ENCODE peak calls at places on chromosomes 11 and 22, in ten cellular contexts. L is thoracic aorta; X is spleen; V is fibroblast of mammary gland; H is effector memory CD4-positive, alpha-beta T cell; S is dorsolateral prefrontal cortex; N is mucosa of descending colon; D is DND-41; F is fibroblast of villous mesenchyme; Y is H1. G is an unnamed sample.

GRCh38 chr11:36453678-36454077 is 56.4 kb downstream of the TRAF6 start:
- DNase-seq in Y (no peak), D (no peak), V (peak), S (no peak), N (no peak), X (no peak), H (no peak), F (no peak), L (no peak), G (no peak)

GRCh38 chr11:19493446-19493845 is 219.2 kb upstream of the NAV2 start:
- DNase-seq in D (peak), F (no peak), H (no peak), X (no peak), L (no peak), Y (no peak), N (no peak), V (no peak), S (no peak), G (no peak)

GRCh38 chr11:93054881-93055280 is 85.4 kb downstream of the MTNR1B start:
- DNase-seq in X (no peak), L (no peak), S (no peak), D (no peak), Y (no peak), F (peak), V (peak), H (no peak), N (no peak), G (no peak)

GRCh38 chr22:19111140-19111539 is 11.1 kb downstream of the DGCR2 start:
- DNase-seq in H (no peak), L (no peak), F (no peak), N (no peak), S (no peak), D (no peak), Y (no peak), V (no peak), X (no peak), G (peak)

GRCh38 chr22:48434156-48434867 is 1393.4 kb downstream of the BRD1 start:
- DNase-seq in L (no peak), H (no peak), F (no peak), Y (no peak), N (no peak), D (no peak), V (no peak), S (peak), X (peak), G (peak)

GRCh38 chr22:27866136-27867091 is 52.6 kb downstream of the PITPNB start:
- DNase-seq in V (peak), H (no peak), X (no peak), F (peak), S (no peak), N (no peak), D (no peak), Y (no peak), L (no peak), G (no peak)

GRCh38 chr11:92752122-92752521 is 217.3 kb upstream of the MTNR1B start:
- DNase-seq in Y (no peak), S (no peak), D (no peak), N (no peak), L (no peak), X (no peak), F (no peak), V (no peak), H (no peak), G (no peak)

GRCh38 chr11:434496-434895 is 7.3 kb downstream of the ANO9 start:
- DNase-seq in S (no peak), N (peak), V (no peak), D (no peak), H (no peak), L (no peak), F (no peak), Y (no peak), X (peak), G (no peak)

GRCh38 chr11:1421291-1421690 is 31.6 kb downstream of the BRSK2 start:
- DNase-seq in L (no peak), N (no peak), F (no peak), S (no peak), Y (no peak), H (no peak), X (no peak), D (no peak), V (no peak), G (no peak)

GRCh38 chr22:23547818-23548500 is 32.1 kb downstream of the IGLL1 start:
- DNase-seq in Y (no peak), F (no peak), N (no peak), S (no peak), X (peak), V (no peak), L (no peak), H (no peak), D (no peak), G (peak)

DNA sequence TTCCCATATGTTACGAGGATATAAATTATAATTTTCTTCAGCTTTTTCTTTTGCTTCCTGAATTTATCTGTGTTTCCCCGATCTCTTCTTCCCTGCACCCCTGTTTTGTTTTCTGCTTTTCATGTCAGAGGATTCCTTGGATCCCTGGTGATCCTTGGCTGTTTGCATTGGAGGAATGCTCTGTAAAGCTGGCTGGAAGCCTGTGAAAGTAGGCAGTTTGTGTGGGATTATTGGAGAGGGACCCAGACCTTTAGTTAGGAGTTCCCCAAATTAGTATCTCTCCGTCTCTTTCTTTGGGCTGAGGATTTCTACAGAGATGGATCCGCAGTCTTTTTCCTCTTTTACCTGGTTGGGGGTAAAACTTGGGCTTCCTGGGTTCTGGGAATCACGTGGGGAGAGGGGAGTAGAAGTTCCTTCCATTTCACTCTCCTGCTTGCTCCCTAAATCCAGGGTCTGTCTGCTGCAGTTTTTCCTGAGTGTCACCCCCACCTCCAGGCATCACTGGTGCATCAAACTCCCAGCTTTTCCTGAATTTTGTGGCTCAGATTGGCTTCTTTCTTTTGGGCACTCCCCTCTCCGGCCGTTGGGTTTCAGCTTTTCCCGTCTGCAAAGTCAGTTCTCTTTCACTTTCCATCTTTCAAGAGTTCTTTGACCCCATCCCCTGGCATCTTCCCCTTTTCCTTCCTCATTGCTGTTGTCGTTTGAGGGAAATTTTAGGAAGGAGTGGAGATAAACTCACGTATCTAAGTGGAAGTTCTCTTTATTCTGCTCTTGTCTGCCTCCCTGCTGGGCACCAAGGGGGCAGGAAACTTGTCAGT is 79.1 kb upstream of the ALX4 start:
- DNase-seq in H (no peak), X (no peak), L (no peak), D (no peak), Y (no peak), N (no peak), F (no peak), V (no peak), S (no peak), G (peak)
- H3K4me3 ChIP-seq in H (no peak), X (no peak), L (peak), D (no peak), Y (peak), N (no peak), F (no peak), V (no peak), S (no peak), G (no peak)

DNA sequence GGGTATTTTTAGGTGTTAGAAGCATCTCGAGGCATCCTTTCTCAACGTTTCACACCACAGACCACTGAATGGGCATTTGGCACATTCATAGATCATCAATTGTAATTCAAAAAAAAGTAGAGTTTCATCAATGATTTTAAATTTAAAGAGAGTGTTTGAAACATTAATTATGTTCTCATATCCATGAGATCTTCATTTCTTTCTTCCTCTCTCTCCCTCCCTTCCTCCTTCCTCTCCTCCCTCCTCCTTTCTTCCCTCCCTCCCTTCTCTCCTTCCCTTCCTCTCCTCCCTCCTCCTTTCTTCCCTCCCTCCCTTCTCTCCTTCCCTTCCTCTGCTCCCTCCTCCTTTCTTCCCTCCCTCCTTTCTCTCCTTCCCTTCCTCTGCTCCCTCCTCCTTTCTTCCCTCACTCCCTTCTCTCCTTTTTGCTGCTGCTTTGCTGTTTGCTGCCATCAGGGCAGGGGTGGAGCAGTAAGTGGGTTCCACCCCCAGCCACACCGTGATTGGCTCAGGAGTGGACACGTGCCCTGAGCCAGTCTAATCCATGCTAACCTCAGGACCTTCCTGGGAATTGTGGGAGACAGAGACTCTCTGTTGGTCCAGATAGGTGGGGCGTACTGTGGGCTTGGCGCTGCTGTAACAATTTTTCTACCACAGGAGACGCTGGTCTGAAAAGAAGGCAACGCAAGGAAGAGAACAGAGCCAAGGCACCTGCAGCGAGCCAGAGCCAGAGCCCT is 33.8 kb upstream of the APOBEC3A start:
- DNase-seq in H (no peak), D (no peak), N (peak), V (peak), Y (no peak), S (peak), X (no peak), L (peak), F (peak), G (peak)
- H3K4me3 ChIP-seq in H (no peak), D (no peak), N (no peak), V (peak), Y (no peak), S (peak), X (no peak), L (peak), F (peak), G (peak)

DNA sequence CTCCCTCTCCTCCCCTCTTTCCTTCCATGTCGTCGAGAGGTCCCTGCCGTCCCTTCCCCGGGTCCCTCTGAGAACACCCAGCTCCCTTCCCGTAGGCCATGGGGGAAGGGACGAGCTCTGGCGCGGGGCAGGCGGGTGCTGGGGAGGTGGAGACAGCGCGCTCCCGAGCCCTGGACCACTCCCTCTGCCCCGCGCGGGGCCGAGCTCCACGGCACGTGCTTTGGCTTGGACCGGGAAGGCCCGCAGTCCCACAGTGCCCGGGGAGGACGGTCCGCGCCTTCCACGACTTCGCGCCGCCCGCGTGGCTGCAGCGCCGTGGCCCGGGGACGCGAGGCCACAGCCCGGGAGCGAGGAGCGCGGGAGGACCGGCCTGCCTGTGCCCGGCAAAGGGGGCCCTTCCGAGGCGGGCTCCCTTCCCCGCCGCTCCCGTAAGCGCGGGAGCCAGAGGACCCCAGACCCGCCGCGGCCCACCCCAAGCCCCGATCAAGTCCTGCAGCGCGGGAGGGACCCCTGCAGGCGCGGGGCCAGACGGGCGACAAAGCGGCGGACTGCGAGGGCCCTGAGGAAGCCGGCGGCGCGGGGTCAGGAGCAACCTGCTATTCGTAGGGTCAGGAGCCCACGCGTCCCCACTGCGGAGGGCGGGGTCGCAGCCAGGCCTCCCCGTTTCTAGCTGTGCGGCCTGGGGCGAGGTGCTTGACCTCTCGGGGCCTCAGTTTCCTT is 110.4 kb downstream of the WNT7B start:
- DNase-seq in X (peak), Y (no peak), F (no peak), V (no peak), L (no peak), D (no peak), S (peak), N (no peak), H (no peak), G (peak)
- H3K4me3 ChIP-seq in X (peak), Y (peak), F (peak), V (no peak), L (peak), D (no peak), S (peak), N (no peak), H (no peak), G (peak)

GRCh38 chr11:84476581-84476980 is 1150.6 kb downstream of the DLG2 start:
- DNase-seq in D (no peak), S (no peak), Y (no peak), X (no peak), V (peak), H (no peak), L (no peak), N (no peak), F (no peak), G (no peak)

GRCh38 chr11:84468255-84468654 is 1158.9 kb downstream of the DLG2 start:
- DNase-seq in S (no peak), Y (no peak), V (no peak), L (no peak), D (no peak), F (no peak), X (no peak), N (no peak), H (no peak), G (no peak)

DNA sequence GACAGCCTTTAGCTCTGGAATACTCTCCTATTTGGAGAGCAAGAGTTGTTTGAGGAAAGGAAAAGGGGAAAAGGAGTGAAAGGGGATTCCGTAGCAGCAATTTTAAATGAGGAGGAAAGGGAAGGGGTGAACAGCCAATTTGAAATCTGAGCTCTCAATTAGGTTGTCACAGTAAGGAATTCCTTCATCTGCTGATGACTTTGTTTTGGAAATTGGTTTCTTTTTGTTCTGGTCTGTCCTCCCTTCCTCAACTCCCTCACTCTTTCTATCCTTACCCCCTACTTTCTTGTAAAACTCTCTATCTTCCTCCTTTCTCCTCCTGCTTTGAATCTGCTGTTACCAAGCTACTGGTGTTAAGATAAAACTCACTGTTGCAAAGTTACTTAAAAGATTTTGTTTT is 1155.6 kb downstream of the DLG2 start:
- DNase-seq in D (no peak), H (no peak), S (no peak), X (no peak), V (no peak), L (no peak), Y (no peak), N (no peak), F (no peak), G (no peak)
- H3K4me3 ChIP-seq in D (no peak), H (no peak), S (no peak), X (no peak), V (no peak), L (no peak), Y (no peak), N (no peak), F (no peak), G (no peak)

GRCh38 chr22:39245130-39246039 is 603 bp upstream of the PDGFB start:
- DNase-seq in N (no peak), H (no peak), Y (no peak), D (no peak), V (no peak), L (no peak), S (peak), X (no peak), F (no peak), G (no peak)
- H3K4me3 ChIP-seq in N (no peak), H (peak), Y (no peak), D (no peak), V (no peak), L (peak), S (peak), X (peak), F (no peak), G (peak)

DNA sequence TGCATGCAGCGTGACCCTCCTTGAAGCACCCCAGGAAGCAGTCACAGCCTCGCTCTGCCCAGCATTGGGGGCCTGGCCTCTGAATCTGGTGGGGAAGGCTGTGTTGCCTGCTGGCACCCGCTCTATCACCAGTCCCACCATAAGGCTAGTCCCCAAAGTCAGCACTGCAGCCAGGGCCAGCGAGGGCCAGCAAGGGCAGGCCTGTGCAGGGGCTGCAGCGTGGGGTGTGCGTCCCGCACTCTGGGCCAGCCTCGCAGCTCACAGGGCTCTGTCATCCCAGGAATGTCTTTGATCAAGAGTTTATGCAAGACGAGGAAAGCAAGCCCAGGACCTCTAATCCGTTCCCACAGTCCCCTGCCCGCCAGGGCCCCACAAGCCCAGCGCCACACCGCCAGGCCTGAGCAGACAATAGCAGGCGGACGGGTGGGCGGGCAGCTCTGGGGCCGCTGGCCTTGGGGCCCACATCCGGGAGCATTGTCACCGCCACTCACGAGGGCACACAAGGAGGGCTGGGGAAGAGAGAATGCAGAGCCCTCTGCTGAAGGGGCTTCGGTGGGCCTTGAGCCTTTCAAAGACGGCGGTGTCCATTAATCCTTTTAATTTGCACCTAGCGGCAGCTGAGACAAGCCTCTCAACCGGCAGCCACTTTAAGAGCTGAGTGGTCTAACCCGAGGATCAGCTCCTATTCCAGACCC is 17.1 kb downstream of the LTO1 start:
- DNase-seq in H (no peak), F (peak), V (no peak), Y (no peak), L (no peak), X (peak), D (no peak), S (no peak), N (peak), G (peak)
- H3K4me3 ChIP-seq in H (no peak), F (no peak), V (no peak), Y (no peak), L (no peak), X (no peak), D (no peak), S (no peak), N (no peak), G (no peak)

GRCh38 chr11:121042296-121042695 is 18.4 kb downstream of the TBCEL start:
- DNase-seq in H (no peak), X (no peak), Y (no peak), F (no peak), S (no peak), V (no peak), L (no peak), D (no peak), N (no peak), G (no peak)
- H3K4me3 ChIP-seq in H (no peak), X (no peak), Y (no peak), F (no peak), S (no peak), V (no peak), L (no peak), D (no peak), N (no peak), G (no peak)

GRCh38 chr11:74121804-74122203 is 49.0 kb downstream of the C2CD3 start:
- DNase-seq in S (no peak), D (no peak), V (no peak), X (no peak), L (no peak), Y (no peak), F (no peak), H (no peak), N (no peak), G (no peak)

GRCh38 chr11:74112877-74113276 is 57.9 kb downstream of the C2CD3 start:
- DNase-seq in V (no peak), Y (no peak), H (no peak), N (no peak), F (no peak), X (no peak), D (no peak), S (no peak), L (no peak), G (no peak)

GRCh38 chr11:74116719-74117118 is 54.1 kb downstream of the C2CD3 start:
- DNase-seq in N (no peak), H (no peak), L (no peak), S (no peak), V (no peak), D (no peak), Y (no peak), X (no peak), F (no peak), G (no peak)
- H3K4me3 ChIP-seq in N (no peak), H (no peak), L (no peak), S (no peak), V (no peak), D (no peak), Y (no peak), X (no peak), F (no peak), G (no peak)

GRCh38 chr22:37425800-37426531 is 1.3 kb downstream of the ELFN2 start:
- DNase-seq in D (peak), S (no peak), H (no peak), F (peak), V (no peak), Y (no peak), X (no peak), L (no peak), N (no peak), G (no peak)

GRCh38 chr22:37427711-37428635 is 694 bp upstream of the ELFN2 start:
- DNase-seq in H (no peak), L (no peak), F (no peak), Y (no peak), D (no peak), V (no peak), S (no peak), X (no peak), N (no peak), G (no peak)

GRCh38 chr22:37425369-37425768 is 1.9 kb downstream of the ELFN2 start:
- DNase-seq in D (no peak), X (no peak), S (no peak), N (no peak), H (no peak), V (no peak), F (no peak), L (no peak), Y (no peak), G (no peak)

GRCh38 chr22:37427128-37427710 is at the start of gene ELFN2:
- DNase-seq in X (no peak), V (no peak), D (no peak), Y (no peak), H (no peak), F (peak), N (no peak), S (no peak), L (no peak), G (no peak)

GRCh38 chr22:37426532-37427127 is 649 bp downstream of the ELFN2 start:
- DNase-seq in H (no peak), D (peak), V (no peak), X (no peak), L (no peak), F (no peak), Y (no peak), N (no peak), S (no peak), G (no peak)
- H3K4me3 ChIP-seq in H (peak), D (no peak), V (peak), X (peak), L (peak), F (peak), Y (peak), N (no peak), S (peak), G (no peak)

G was measured in upper lobe of right lung.